ENCODE peak calls at places on chromosomes 12 and 14, in six cellular contexts. Z is lower lobe of right lung, V is adrenal gland, D is epithelial cell of esophagus, I is IMR-90, W is sigmoid colon. N is an unnamed sample.

GRCh38 chr14:29999013-29999539 is 71.4 kb upstream of the PRKD1 start:
- DNase-seq in Z (no peak), W (no peak), D (no peak), I (no peak), V (no peak), N (no peak)

GRCh38 chr12:7433276-7433822 is 10.6 kb downstream of the CD163L1 start:
- DNase-seq in W (no peak), Z (no peak), I (peak), V (no peak), D (peak), N (no peak)

GRCh38 chr14:51776102-51776894 is 84.1 kb upstream of the GNG2 start:
- DNase-seq in Z (no peak), W (peak), I (peak), D (peak), V (peak), N (peak)

GRCh38 chr12:127509066-127509778 is 757.7 kb upstream of the TMEM132C start:
- DNase-seq in D (no peak), V (no peak), Z (no peak), W (no peak), I (peak), N (no peak)

GRCh38 chr12:128316078-128316477 is 49.1 kb downstream of the TMEM132C start:
- DNase-seq in W (no peak), D (no peak), Z (no peak), I (no peak), V (no peak), N (no peak)

GRCh38 chr14:92670177-92670576 is 78.2 kb downstream of the LGMN start:
- DNase-seq in D (no peak), V (no peak), W (no peak), Z (peak), I (peak), N (peak)

GRCh38 chr12:19739195-19739776 is 300.0 kb downstream of the AEBP2 start:
- DNase-seq in D (peak), I (peak), V (peak), W (no peak), Z (no peak), N (peak)

GRCh38 chr12:46473634-46474201 is 101.1 kb upstream of the SLC38A2 start:
- DNase-seq in D (peak), W (peak), Z (peak), I (peak), V (peak), N (peak)

GRCh38 chr14:90692826-90693225 is 123.4 kb downstream of the TTC7B start:
- DNase-seq in Z (no peak), D (no peak), W (no peak), V (no peak), I (peak), N (no peak)

GRCh38 chr12:109949089-109949488 is 47.1 kb downstream of the GIT2 start:
- DNase-seq in V (no peak), I (peak), D (no peak), W (no peak), Z (no peak), N (no peak)

GRCh38 chr12:108618079-108618952 is 15.4 kb downstream of the SELPLG start:
- DNase-seq in V (peak), D (peak), I (peak), W (peak), Z (peak), N (peak)

GRCh38 chr12:110917467-110917866 is 2.9 kb downstream of the MYL2 start:
- DNase-seq in I (peak), V (no peak), D (peak), Z (no peak), W (no peak), N (no peak)

GRCh38 chr12:14961466-14962155 is at the start of gene ARHGDIB:
- DNase-seq in V (no peak), I (no peak), D (peak), W (no peak), Z (peak), N (peak)

GRCh38 chr12:79547044-79547734 is 143.6 kb downstream of the PAWR start:
- DNase-seq in D (peak), V (no peak), W (no peak), I (peak), Z (no peak), N (no peak)

GRCh38 chr12:48189331-48190125 is 6.1 kb downstream of the CCDC184 start:
- DNase-seq in W (peak), V (peak), Z (no peak), D (peak), I (peak), N (peak)

GRCh38 chr14:51719970-51720369 is 68.3 kb downstream of the FRMD6 start:
- DNase-seq in Z (no peak), V (no peak), W (no peak), D (no peak), I (no peak), N (no peak)

GRCh38 chr12:105741786-105742566 is 396.8 kb downstream of the NUAK1 start:
- DNase-seq in W (no peak), D (peak), Z (no peak), V (peak), I (peak), N (no peak)

GRCh38 chr12:80977356-80977755 is 39.6 kb upstream of the LIN7A start:
- DNase-seq in D (no peak), I (no peak), V (no peak), Z (no peak), W (no peak), N (no peak)

GRCh38 chr14:51094282-51094821 is 553 bp downstream of the TRIM9 start:
- DNase-seq in Z (peak), W (peak), V (peak), I (no peak), D (no peak), N (peak)

GRCh38 chr12:124588018-124588634 is 20.7 kb upstream of the NCOR2 start:
- DNase-seq in I (no peak), V (no peak), D (no peak), W (no peak), Z (no peak), N (no peak)

GRCh38 chr12:84637926-84638325 is 274.7 kb downstream of the SLC6A15 start:
- DNase-seq in W (no peak), I (peak), Z (no peak), D (no peak), V (no peak), N (no peak)

GRCh38 chr14:93464271-93464670 is 33.5 kb downstream of the UNC79 start:
- DNase-seq in D (no peak), V (no peak), Z (no peak), W (no peak), I (no peak), N (peak)

GRCh38 chr12:473198-473597 is 13.5 kb downstream of the B4GALNT3 start:
- DNase-seq in I (no peak), W (no peak), D (no peak), V (no peak), Z (no peak), N (no peak)

GRCh38 chr12:5432011-5432400 is at the start of gene NTF3:
- DNase-seq in I (peak), D (peak), W (no peak), Z (no peak), V (no peak), N (no peak)

GRCh38 chr12:113190761-113191160 is 5.2 kb downstream of the RITA1 start:
- DNase-seq in Z (no peak), D (peak), I (peak), W (no peak), V (peak), N (peak)

GRCh38 chr14:63492391-63492790 is 50.8 kb downstream of the PPP2R5E start:
- DNase-seq in D (peak), W (no peak), V (no peak), I (peak), Z (no peak), N (no peak)

GRCh38 chr14:57871487-57872080 is 5.7 kb upstream of the SLC35F4 start:
- DNase-seq in D (peak), Z (no peak), I (peak), W (no peak), V (peak), N (peak)

GRCh38 chr12:117579939-117580717 is 218.7 kb upstream of the NOS1 start:
- DNase-seq in I (no peak), V (no peak), Z (no peak), W (no peak), D (no peak), N (no peak)

GRCh38 chr12:48235796-48236333 is 32.8 kb upstream of the OR10AD1 start:
- DNase-seq in I (no peak), W (no peak), V (no peak), D (no peak), Z (no peak), N (no peak)

GRCh38 chr12:124491310-124491709 is 76.1 kb downstream of the NCOR2 start:
- DNase-seq in V (no peak), D (no peak), I (no peak), W (no peak), Z (no peak), N (no peak)

GRCh38 chr14:31449136-31449535 is 8.2 kb downstream of the DTD2 start:
- DNase-seq in D (no peak), Z (no peak), W (no peak), I (no peak), V (no peak), N (no peak)

GRCh38 chr14:70416322-70416716 is 571 bp downstream of the SYNJ2BP start:
- DNase-seq in Z (no peak), D (peak), V (no peak), W (no peak), I (peak), N (peak)

GRCh38 chr12:92745874-92746553 is 43.2 kb downstream of the PLEKHG7 start:
- DNase-seq in V (peak), D (peak), Z (no peak), W (peak), I (peak), N (no peak)

GRCh38 chr12:11877102-11877826 is 193.5 kb upstream of the BCL2L14 start:
- DNase-seq in Z (no peak), V (no peak), D (no peak), I (no peak), W (no peak), N (no peak)

GRCh38 chr12:107207931-107208515 is 114.7 kb upstream of the CRY1 start:
- DNase-seq in D (no peak), I (peak), W (no peak), V (no peak), Z (no peak), N (no peak)

GRCh38 chr12:93886533-93887511 is 209.6 kb downstream of the CRADD start:
- DNase-seq in W (no peak), D (no peak), V (no peak), Z (no peak), I (peak), N (no peak)

GRCh38 chr12:42002563-42002962 is 142.1 kb downstream of the GXYLT1 start:
- DNase-seq in Z (no peak), D (no peak), I (no peak), W (no peak), V (no peak), N (no peak)

GRCh38 chr12:6090786-6091185 is 33.7 kb downstream of the VWF start:
- DNase-seq in Z (no peak), W (peak), I (peak), V (no peak), D (peak), N (no peak)

GRCh38 chr14:52313493-52313881 is 625 bp upstream of the PTGER2 start:
- DNase-seq in V (no peak), W (no peak), D (no peak), I (peak), Z (no peak), N (no peak)

GRCh38 chr14:99246536-99247083 is 25.4 kb downstream of the BCL11B start:
- DNase-seq in W (no peak), I (no peak), V (no peak), Z (peak), D (no peak), N (no peak)
- H3K4me3 ChIP-seq in W (peak), I (no peak), V (no peak), Z (peak), D (peak), N (no peak)

GRCh38 chr14:94591871-94592270 is 10.6 kb downstream of the SERPINA5 start:
- DNase-seq in D (no peak), I (no peak), V (no peak), Z (no peak), W (no peak), N (no peak)
- TF ChIP-seq CTCF in D (no peak), I (no peak), V (no peak), Z (no peak), W (no peak), N (no peak)

DNA sequence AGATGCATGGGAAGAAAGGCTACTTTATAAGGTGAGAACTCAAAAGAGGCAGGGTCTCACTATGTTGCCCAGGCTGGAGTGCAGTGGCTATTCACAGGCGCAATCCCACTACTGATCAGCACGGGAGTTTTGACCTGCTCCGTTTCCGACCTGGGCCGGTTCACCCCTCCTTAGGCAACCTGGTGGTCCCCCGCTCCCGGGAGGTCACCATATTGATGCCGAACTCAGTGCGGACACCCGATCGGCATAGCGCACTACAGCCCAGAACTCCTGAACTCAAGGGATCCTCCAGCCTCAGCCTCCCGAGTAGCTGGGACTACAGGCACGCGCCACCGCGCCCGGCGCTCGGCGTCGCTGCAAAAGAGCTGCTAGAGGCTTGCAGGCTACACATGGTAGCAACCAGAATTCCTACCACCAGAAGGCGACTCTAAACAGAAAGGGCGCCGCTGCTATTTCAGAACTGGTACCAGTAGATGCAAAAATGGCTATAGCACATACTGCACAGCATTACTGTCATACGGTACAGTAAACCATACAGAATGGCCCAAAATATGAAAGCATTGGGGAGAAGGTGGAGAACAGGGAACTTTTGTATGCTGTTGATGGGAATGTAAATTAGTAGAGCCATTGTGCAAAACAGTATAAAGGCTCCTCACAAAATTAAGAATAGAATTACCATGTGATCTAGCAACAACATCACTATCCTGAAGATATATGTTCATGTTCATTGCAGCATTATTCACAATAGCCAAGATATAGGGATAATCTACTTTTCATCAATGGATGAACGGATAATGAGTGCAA is 1.2 kb upstream of the NEMF start:
- DNase-seq in W (peak), V (peak), I (peak), D (peak), Z (peak), N (peak)
- H3K4me3 ChIP-seq in W (peak), V (no peak), I (peak), D (no peak), Z (peak), N (peak)

DNA sequence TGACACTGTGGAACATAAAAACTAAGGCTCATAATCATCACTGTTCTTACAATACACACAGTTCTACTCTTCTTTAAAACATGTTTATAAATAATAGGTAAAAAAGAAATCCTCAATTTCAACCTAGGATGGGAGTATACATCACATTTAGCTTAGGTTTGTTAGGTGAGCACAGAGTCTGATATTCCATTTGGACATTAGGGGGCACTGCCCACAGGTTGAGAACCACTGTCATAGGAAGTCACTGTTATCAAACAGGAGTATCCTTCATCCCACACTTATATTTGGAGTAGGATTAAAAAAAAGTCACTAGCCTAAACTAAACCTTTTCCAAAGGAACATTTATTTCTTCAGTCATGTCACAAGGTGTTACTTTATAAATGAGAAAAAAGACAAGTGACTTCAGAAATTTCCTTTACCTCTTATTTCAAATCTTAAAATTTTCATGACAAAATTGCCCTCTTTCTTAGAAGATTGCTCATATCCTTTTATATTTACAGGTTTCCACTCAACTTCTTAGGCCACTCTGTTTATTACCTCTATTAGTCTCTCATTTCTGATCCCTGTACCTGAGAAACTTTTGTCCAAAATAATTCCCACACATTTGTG is 240.6 kb downstream of the CPNE8 start:
- DNase-seq in W (no peak), D (peak), V (peak), I (no peak), Z (no peak), N (peak)
- TF ChIP-seq CTCF in W (peak), D (peak), V (peak), I (no peak), Z (peak), N (peak)

N was measured in NB4.